ENCODE peak calls at places on chromosomes 16 and 17, in nine cellular contexts. N is OCI-LY7, U is hepatocyte, V is HCT116, C is GM23248, Q is MM.1S, P is neural progenitor cell, H is SK-N-SH, Z is PC-3. J is an unnamed sample.

GRCh38 chr16:6019490-6019991 is 921.9 kb upstream of the EEF2KMT start:
- DNase-seq in Z (no peak), Q (no peak), U (no peak), N (no peak), V (no peak), P (peak), H (peak), C (no peak), J (peak)

GRCh38 chr17:42202696-42203095 is 8.4 kb upstream of the GHDC start:
- DNase-seq in N (no peak), P (no peak), Q (no peak), H (no peak), U (no peak), C (no peak), Z (no peak), V (no peak), J (no peak)

GRCh38 chr16:1645914-1646525 is 32.1 kb upstream of the JPT2 start:
- DNase-seq in Q (no peak), P (no peak), N (no peak), H (no peak), V (no peak), C (peak), Z (peak), U (peak), J (no peak)

GRCh38 chr17:600576-601301 is 113.9 kb downstream of the VPS53 start:
- DNase-seq in V (no peak), Q (no peak), P (no peak), C (peak), N (no peak), Z (no peak), U (no peak), H (no peak), J (no peak)

GRCh38 chr17:38663964-38664644 is 10.7 kb downstream of the EPOP start:
- DNase-seq in Q (no peak), C (no peak), P (no peak), H (no peak), N (no peak), V (no peak), U (no peak), Z (no peak), J (no peak)

GRCh38 chr17:17151055-17151454 is 55.1 kb downstream of the PLD6 start:
- DNase-seq in V (no peak), C (peak), Q (no peak), U (no peak), P (no peak), N (no peak), Z (peak), H (no peak), J (no peak)

GRCh38 chr16:84084570-84085270 is 32.0 kb downstream of the MBTPS1 start:
- DNase-seq in H (peak), C (peak), U (peak), V (peak), N (peak), P (peak), Z (peak), Q (peak), J (peak)

GRCh38 chr17:72305964-72306551 is 185.2 kb downstream of the SOX9 start:
- DNase-seq in V (no peak), C (peak), H (no peak), N (no peak), U (peak), P (no peak), Z (no peak), Q (no peak), J (no peak)

GRCh38 chr17:79031996-79032875 is 8.3 kb downstream of the C1QTNF1 start:
- DNase-seq in N (no peak), Z (no peak), Q (no peak), C (no peak), V (no peak), H (no peak), U (no peak), P (no peak), J (no peak)

GRCh38 chr16:67207116-67207856 is 8.4 kb downstream of the ELMO3 start:
- DNase-seq in C (no peak), H (peak), Z (no peak), P (peak), N (no peak), Q (no peak), V (no peak), U (no peak), J (no peak)

GRCh38 chr16:54538241-54538640 is 251.7 kb upstream of the IRX3 start:
- DNase-seq in Z (no peak), V (no peak), H (peak), U (no peak), N (no peak), P (peak), C (peak), Q (no peak), J (no peak)

GRCh38 chr16:21060027-21060510 is 90.6 kb downstream of the DNAH3 start:
- DNase-seq in P (no peak), Q (no peak), V (no peak), H (no peak), N (no peak), C (no peak), Z (no peak), U (no peak), J (no peak)

GRCh38 chr16:30876867-30877266 is 17.0 kb downstream of the BCL7C start:
- DNase-seq in P (peak), H (peak), C (peak), V (no peak), U (no peak), Q (no peak), N (no peak), Z (no peak), J (peak)

GRCh38 chr17:30519166-30519565 is 42.0 kb downstream of the GOSR1 start:
- DNase-seq in V (no peak), H (no peak), P (no peak), Q (no peak), C (peak), U (no peak), Z (no peak), N (no peak), J (no peak)

GRCh38 chr16:1331712-1332617 is 1.5 kb upstream of the BAIAP3 start:
- DNase-seq in Z (peak), V (peak), C (peak), Q (peak), N (peak), U (peak), P (peak), H (peak), J (peak)

GRCh38 chr17:38637951-38638350 is 32.2 kb upstream of the SRCIN1 start:
- DNase-seq in N (no peak), C (no peak), V (no peak), U (no peak), H (no peak), P (no peak), Z (no peak), Q (no peak), J (no peak)

GRCh38 chr17:42411321-42411820 is 11.7 kb downstream of the CAVIN1 start:
- DNase-seq in H (no peak), P (no peak), U (no peak), V (no peak), Q (no peak), C (peak), Z (no peak), N (no peak), J (no peak)

GRCh38 chr16:53692146-53692545 is 11.5 kb downstream of the RPGRIP1L start:
- DNase-seq in U (peak), V (no peak), C (no peak), Q (no peak), P (peak), Z (peak), N (no peak), H (no peak), J (peak)

GRCh38 chr16:74225278-74225677 is 71.3 kb upstream of the PSMD7 start:
- DNase-seq in U (no peak), H (no peak), Z (no peak), C (no peak), N (no peak), Q (no peak), V (no peak), P (no peak), J (no peak)

DNA sequence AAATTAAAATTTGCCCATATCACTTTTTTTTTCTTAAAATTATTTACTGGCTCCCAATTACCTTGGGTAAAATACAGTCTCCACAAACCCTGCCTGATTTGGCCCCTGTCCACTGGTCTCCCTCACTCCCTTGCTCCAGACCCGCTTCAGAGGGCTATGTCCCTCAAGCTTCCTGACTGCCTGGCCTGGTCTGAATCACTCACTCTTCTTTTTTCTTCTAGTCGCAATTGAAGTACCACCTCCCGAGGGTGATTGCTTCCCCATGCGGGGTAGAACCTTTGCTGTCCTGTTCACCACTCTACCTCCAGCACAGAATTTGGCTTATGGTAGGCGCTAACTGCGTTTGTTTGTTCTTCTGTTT is 598 bp upstream of the PGAP3 start:
- DNase-seq in V (no peak), P (no peak), H (no peak), Q (no peak), Z (no peak), C (peak), U (no peak), N (no peak), J (no peak)
- TF ChIP-seq EZH2phosphoT487 in V (no peak), P (no peak), H (no peak), Q (no peak), Z (no peak), C (no peak), U (no peak), N (no peak), J (no peak)

GRCh38 chr17:80474933-80475915 is 1.2 kb downstream of the NPTX1 start:
- DNase-seq in P (peak), H (peak), Q (no peak), N (no peak), V (no peak), Z (no peak), U (no peak), C (peak), J (no peak)
- TF ChIP-seq EZH2phosphoT487 in P (peak), H (no peak), Q (no peak), N (no peak), V (no peak), Z (no peak), U (peak), C (peak), J (no peak)

GRCh38 chr16:27802664-27803450 is 252.9 kb downstream of the KATNIP start:
- DNase-seq in P (no peak), C (no peak), V (no peak), U (no peak), N (no peak), H (no peak), Z (no peak), Q (no peak), J (no peak)
- TF ChIP-seq EZH2phosphoT487 in P (no peak), C (no peak), V (no peak), U (no peak), N (no peak), H (no peak), Z (no peak), Q (no peak), J (no peak)

DNA sequence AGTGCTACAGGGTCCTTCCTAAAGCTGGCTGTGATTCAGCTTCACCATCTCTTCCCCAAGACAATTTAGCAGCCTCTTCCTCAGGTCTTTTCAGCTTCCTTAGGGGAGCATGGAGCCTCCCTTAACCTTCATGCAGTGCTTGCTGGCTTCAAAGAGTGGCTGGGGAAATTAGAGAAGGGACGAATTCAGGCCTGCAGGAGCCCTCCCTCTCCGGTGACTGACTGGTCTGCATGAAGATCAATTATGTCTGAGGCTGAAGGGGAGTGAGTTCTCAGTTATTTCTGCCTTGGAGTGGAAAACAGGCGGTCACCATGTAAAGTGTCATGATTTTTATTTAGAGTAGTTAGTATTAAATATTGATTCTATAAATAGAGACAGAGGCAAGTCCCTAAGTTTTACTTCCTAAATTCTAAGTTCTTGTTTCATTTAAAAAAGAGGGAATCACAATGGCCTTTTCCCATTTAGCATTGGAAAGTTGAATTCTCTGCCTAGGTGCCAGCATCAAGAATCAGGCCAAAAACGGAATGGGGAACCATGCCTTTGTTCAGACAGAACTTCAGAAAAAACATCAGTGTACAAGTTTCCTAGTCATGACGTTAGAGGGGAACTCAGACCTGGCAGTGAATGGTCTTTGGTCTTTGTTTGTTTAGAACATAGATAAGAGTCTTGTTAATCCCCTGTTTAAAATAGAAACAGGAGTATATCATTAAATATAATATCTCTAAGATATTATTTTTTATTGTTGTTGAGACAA is 4.3 kb downstream of the GABARAPL2 start:
- DNase-seq in C (no peak), U (no peak), P (no peak), N (peak), Z (no peak), H (no peak), Q (no peak), V (no peak), J (no peak)
- TF ChIP-seq EZH2phosphoT487 in C (no peak), U (no peak), P (no peak), N (no peak), Z (no peak), H (no peak), Q (no peak), V (no peak), J (no peak)

DNA sequence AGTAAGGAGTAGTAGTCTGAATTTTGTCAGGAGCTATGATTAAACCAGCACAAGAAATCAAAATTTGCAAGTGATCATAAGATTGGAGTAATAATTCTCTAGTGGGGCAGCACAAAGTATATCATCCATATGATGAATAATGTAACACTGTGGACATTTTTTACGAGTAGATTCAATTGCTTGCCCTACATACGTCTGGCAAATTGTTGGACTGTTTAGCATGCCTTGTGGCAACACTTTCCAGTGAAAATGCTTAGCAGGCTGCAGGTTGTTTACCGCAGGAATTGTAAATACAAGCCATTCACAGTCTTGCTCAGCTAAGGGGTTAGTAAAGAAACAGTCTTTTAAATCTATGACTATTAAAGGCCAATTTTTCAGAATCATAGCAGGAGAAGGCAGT is 35.7 kb downstream of the ATF7IP2 start:
- DNase-seq in N (no peak), C (no peak), U (no peak), P (no peak), Q (no peak), H (no peak), Z (no peak), V (no peak), J (no peak)
- TF ChIP-seq EZH2phosphoT487 in N (no peak), C (no peak), U (no peak), P (no peak), Q (no peak), H (no peak), Z (no peak), V (no peak), J (no peak)

GRCh38 chr16:82653550-82654511 is 27.1 kb downstream of the CDH13 start:
- DNase-seq in Q (peak), H (no peak), P (no peak), U (peak), Z (peak), C (peak), V (peak), N (peak), J (peak)
- TF ChIP-seq EZH2phosphoT487 in Q (no peak), H (no peak), P (no peak), U (no peak), Z (no peak), C (no peak), V (no peak), N (no peak), J (no peak)

GRCh38 chr16:88317619-88317977 is 65.2 kb upstream of the ZNF469 start:
- DNase-seq in P (no peak), Z (no peak), U (no peak), H (no peak), C (peak), V (no peak), Q (no peak), N (no peak), J (no peak)
- TF ChIP-seq EZH2phosphoT487 in P (no peak), Z (no peak), U (no peak), H (no peak), C (no peak), V (no peak), Q (no peak), N (no peak), J (no peak)

GRCh38 chr17:61395409-61395982 is 4.1 kb upstream of the TBX2 start:
- DNase-seq in Q (no peak), Z (no peak), P (peak), H (no peak), C (no peak), N (no peak), V (no peak), U (no peak), J (peak)

GRCh38 chr17:61396586-61397085 is 3.0 kb upstream of the TBX2 start:
- DNase-seq in U (no peak), V (no peak), H (no peak), Q (no peak), N (no peak), Z (no peak), P (no peak), C (peak), J (no peak)

GRCh38 chr17:61397086-61397842 is 2.4 kb upstream of the TBX2 start:
- DNase-seq in P (peak), Z (no peak), Q (no peak), H (peak), U (peak), C (peak), V (no peak), N (no peak), J (peak)

GRCh38 chr17:61394630-61395408 is 4.8 kb upstream of the TBX2 start:
- DNase-seq in P (no peak), V (no peak), Q (peak), U (no peak), H (peak), Z (no peak), N (no peak), C (no peak), J (no peak)

GRCh38 chr17:61395983-61396585 is 3.6 kb upstream of the TBX2 start:
- DNase-seq in C (peak), N (no peak), P (peak), V (no peak), Z (no peak), Q (no peak), H (no peak), U (no peak), J (peak)
- TF ChIP-seq EZH2phosphoT487 in C (no peak), N (no peak), P (peak), V (no peak), Z (no peak), Q (no peak), H (no peak), U (no peak), J (no peak)

DNA sequence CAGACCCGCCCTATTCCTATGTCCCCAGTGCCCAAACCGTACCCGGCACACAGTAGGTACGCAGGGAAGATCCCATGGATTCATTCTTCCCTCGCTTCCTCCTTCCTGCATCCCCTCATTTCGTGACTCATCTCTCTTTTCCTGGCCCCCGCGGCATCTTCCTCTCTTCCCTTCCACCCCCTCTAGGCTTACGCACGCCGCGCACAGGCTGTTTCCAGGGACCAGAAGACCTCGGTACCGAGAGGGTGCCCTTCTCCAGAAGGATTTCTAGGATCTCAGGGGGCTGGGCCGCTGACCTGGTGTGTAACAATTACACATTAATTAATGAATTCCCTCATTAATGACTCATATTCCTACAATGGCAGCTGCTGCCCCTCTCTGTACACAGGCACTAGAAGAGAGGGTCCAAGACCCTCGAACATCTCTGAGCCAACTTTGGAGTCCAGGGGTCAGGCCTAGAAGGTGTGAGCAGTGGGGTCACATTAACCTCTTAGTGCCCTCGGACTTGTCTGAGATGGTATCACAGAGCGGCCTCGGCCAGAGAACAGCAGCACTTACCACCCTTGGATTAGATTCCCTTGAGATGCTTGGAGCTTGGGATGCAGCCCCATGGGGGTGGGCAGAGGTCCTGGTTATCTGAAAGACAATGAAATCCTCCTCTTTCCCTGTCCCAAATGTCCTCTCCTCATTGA is 16.8 kb upstream of the PLLP start:
- DNase-seq in V (no peak), H (no peak), P (no peak), C (no peak), Q (no peak), N (no peak), U (no peak), Z (no peak), J (peak)
- TF ChIP-seq EZH2phosphoT487 in V (no peak), H (no peak), P (no peak), C (no peak), Q (no peak), N (no peak), U (no peak), Z (no peak), J (no peak)

J was measured in GM23338.